ENCODE peak calls at places on chromosomes 2 and 18, in six cellular contexts. F is K562, W is H1, L is GM12878, Y is SK-N-SH, Z is HepG2. R is an unnamed sample.

GRCh38 chr2:217415316-217415715 is 555.5 kb upstream of the TNP1 start:
- DNase-seq in L (peak), W (no peak), Y (no peak), Z (no peak), F (no peak), R (no peak)

GRCh38 chr2:146123714-146124113 is 1603.8 kb upstream of the ZEB2 start:
- DNase-seq in L (no peak), Z (no peak), F (no peak), Y (no peak), W (no peak), R (no peak)

GRCh38 chr18:79714531-79715240 is 35.1 kb downstream of the CTDP1 start:
- DNase-seq in Z (no peak), Y (no peak), W (no peak), L (no peak), F (no peak), R (no peak)

GRCh38 chr2:9311488-9311887 is 104.9 kb downstream of the ASAP2 start:
- DNase-seq in Y (peak), L (no peak), W (no peak), Z (no peak), F (no peak), R (no peak)

GRCh38 chr2:18722101-18722500 is 132.7 kb upstream of the NT5C1B start:
- DNase-seq in L (no peak), W (no peak), Z (no peak), Y (no peak), F (no peak), R (no peak)

GRCh38 chr2:221482581-221483140 is 89.4 kb downstream of the EPHA4 start:
- DNase-seq in Y (no peak), Z (no peak), W (no peak), F (no peak), L (no peak), R (no peak)

GRCh38 chr18:25298853-25299274 is 53.1 kb downstream of the ZNF521 start:
- DNase-seq in Y (no peak), W (no peak), F (peak), Z (no peak), L (no peak), R (no peak)

GRCh38 chr2:62045017-62045543 is 139.6 kb downstream of the COMMD1 start:
- DNase-seq in Y (no peak), L (no peak), Z (no peak), W (no peak), F (no peak), R (no peak)

GRCh38 chr2:119264781-119265692 is 41.4 kb downstream of the STEAP3 start:
- DNase-seq in Y (peak), Z (peak), F (peak), L (peak), W (peak), R (peak)

GRCh38 chr2:67486041-67486796 is 89.1 kb downstream of the ETAA1 start:
- DNase-seq in W (no peak), Y (no peak), F (no peak), L (no peak), Z (no peak), R (no peak)

GRCh38 chr2:239277401-239278085 is 123.3 kb downstream of the HDAC4 start:
- DNase-seq in Y (no peak), F (no peak), Z (no peak), L (no peak), W (no peak), R (no peak)

GRCh38 chr2:43217228-43218220 is 8.9 kb downstream of the ZFP36L2 start:
- DNase-seq in L (no peak), Z (no peak), F (no peak), Y (no peak), W (peak), R (no peak)

GRCh38 chr2:86079981-86080911 is 25.4 kb downstream of the POLR1A start:
- DNase-seq in Z (peak), Y (peak), W (peak), F (peak), L (peak), R (peak)

GRCh38 chr2:72138011-72138881 is 9.4 kb downstream of the CYP26B1 start:
- DNase-seq in Y (peak), W (no peak), Z (peak), F (no peak), L (no peak), R (no peak)

GRCh38 chr2:203396667-203397066 is 68.5 kb downstream of the ABI2 start:
- DNase-seq in Y (peak), W (peak), Z (peak), F (no peak), L (no peak), R (no peak)

GRCh38 chr2:132676999-132677398 is 7.0 kb upstream of the LYPD1 start:
- DNase-seq in F (no peak), Y (no peak), L (no peak), Z (no peak), W (no peak), R (no peak)

GRCh38 chr2:9380702-9381628 is 42.4 kb downstream of the ITGB1BP1 start:
- DNase-seq in Y (no peak), W (no peak), L (no peak), Z (peak), F (no peak), R (peak)

GRCh38 chr2:230326453-230327417 is at the start of gene SP140L:
- DNase-seq in W (no peak), F (peak), Z (peak), L (peak), Y (no peak), R (peak)

DNA sequence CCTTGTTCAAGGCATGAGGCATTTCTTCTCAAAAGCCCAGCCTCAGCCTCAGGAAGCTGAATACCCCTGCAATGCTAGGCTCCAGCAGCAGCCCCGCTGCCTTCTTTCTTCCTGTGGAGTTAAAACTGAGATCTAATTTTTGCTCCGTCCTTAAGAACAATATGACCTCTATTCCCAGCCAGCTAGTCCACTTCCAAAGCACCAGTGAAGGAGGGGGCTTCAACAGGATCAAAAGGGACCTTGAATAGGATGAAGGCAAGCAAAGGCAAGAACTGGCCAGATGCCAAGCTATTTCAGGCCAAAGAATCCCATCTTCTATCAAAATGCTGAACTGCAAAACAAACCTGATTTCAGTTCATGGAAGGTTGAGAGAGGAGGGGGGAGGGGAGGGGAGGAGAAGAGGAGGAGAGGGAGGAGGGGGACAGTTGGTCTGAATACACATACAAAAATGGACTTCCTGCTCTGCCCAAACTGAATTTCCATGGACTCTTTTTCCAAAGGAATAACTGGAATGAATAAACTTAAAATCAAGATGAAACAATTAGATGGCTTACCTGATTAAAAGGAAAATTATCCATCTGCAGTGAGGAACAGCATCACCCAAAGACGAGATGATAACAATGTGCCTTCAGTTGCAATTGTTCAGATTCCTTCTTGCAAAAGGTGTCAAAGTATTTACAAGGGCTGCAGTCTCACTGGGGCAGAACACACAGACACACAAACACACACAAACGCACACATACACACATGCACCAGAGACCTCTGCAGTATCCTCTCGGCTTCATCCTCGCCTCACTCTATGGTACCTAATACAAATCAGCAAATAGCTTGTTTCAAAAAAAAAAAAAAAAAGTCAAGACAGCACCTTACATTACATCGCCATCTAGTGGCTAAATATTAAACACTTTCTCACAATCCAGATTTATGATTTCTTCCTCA is at the start of gene SCN1A:
- DNase-seq in W (no peak), Z (peak), F (peak), Y (peak), L (no peak), R (peak)
- H3K4me3 ChIP-seq in W (no peak), Z (peak), F (no peak), Y (no peak), L (no peak), R (no peak)

GRCh38 chr18:23215294-23215693 is 80.0 kb downstream of the CABLES1 start:
- DNase-seq in L (no peak), W (no peak), F (no peak), Z (no peak), Y (no peak), R (no peak)
- TF ChIP-seq JUND in L (no peak), W (no peak), F (no peak), Z (no peak), Y (no peak), R (no peak)

GRCh38 chr2:68931799-68932198 is 20.9 kb downstream of the GKN2 start:
- DNase-seq in Z (no peak), W (no peak), Y (no peak), L (no peak), F (no peak), R (no peak)
- TF ChIP-seq RAD21 in Z (no peak), W (no peak), Y (no peak), L (no peak), F (no peak), R (no peak)

DNA sequence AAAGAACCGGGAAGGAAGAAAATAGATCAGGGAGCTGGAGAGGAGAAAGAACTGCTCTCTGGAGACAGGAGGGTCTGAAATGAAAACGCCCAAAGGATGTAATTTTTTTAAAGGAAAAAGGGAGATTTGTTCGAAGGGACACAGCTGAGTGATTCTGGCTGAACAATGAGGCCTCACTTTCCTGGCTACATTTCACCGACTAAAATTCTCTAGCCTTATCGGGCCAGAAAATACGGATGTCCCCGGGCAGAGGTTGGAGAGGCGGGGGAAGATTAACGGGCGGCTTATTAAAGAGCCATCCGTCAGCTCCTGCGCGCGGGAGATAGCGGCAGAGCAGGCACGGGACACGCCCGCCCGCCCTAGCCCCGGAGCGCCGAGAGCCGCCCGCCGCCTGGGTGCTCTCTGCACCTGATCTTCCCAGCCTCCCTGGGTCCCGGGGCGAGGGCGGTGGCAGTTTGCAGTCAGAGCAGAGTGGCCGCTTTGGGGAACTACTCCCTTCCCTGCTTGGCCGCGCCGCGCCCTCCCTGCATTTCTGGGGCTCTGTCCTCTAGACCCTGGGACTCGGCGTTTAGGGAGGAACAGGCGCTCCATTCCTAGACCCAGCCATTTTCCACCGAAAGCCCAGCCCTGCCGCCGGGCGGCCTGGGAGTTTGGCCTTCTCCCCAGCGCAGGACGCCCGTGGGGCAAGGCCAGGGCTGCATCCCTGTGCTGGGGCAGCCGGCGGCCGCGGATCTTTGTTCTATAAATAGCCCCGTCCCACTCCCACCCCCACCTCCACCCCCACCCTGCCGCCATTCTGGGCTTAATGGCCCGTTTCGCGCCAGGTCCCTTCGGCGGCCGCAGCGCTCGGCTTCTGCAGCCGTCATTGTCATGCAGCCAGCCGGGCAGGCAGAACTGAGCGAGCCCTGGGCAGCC is 6.5 kb downstream of the GAD1 start:
- DNase-seq in Z (no peak), Y (peak), W (peak), L (no peak), F (peak), R (no peak)
- H3K4me3 ChIP-seq in Z (no peak), Y (peak), W (peak), L (no peak), F (no peak), R (no peak)

GRCh38 chr2:71073475-71073874 is 5.0 kb downstream of the NAGK start:
- DNase-seq in Y (no peak), L (no peak), Z (no peak), F (peak), W (no peak), R (no peak)

GRCh38 chr2:71070294-71071025 is 2.0 kb downstream of the NAGK start:
- DNase-seq in W (no peak), L (no peak), Z (peak), Y (peak), F (peak), R (peak)

GRCh38 chr2:71071681-71072398 is 3.4 kb downstream of the NAGK start:
- DNase-seq in F (peak), L (peak), Z (no peak), Y (no peak), W (no peak), R (no peak)

GRCh38 chr2:71074893-71075292 is 6.4 kb downstream of the NAGK start:
- DNase-seq in Z (no peak), L (no peak), W (no peak), F (no peak), Y (no peak), R (no peak)

GRCh38 chr2:71072492-71072891 is 4.0 kb downstream of the NAGK start:
- DNase-seq in Y (no peak), W (no peak), F (peak), L (no peak), Z (no peak), R (no peak)
- TF ChIP-seq JUND in Y (no peak), W (no peak), F (no peak), L (no peak), Z (no peak), R (no peak)